ENCODE peak calls at places on chromosome 19, in five cellular contexts. G is colonic mucosa, I is endodermal cell, F is upper lobe of right lung, E is choroid plexus epithelial cell. H is an unnamed sample.

GRCh38 chr19:48986211-48986610 is 6.9 kb downstream of the GYS1 start:
- DNase-seq in I (no peak), E (no peak), F (no peak), G (no peak), H (no peak)

GRCh38 chr19:5595129-5595528 is 27.4 kb upstream of the TINCR start:
- DNase-seq in I (no peak), E (no peak), F (no peak), G (no peak), H (no peak)

GRCh38 chr19:19606021-19606420 is 12.5 kb downstream of the PBX4 start:
- DNase-seq in E (no peak), F (no peak), G (peak), I (no peak), H (no peak)

GRCh38 chr19:48818234-48818823 is 7.5 kb upstream of the BCAT2 start:
- DNase-seq in I (no peak), G (peak), F (peak), E (no peak), H (no peak)

GRCh38 chr19:12884926-12885748 is 1.9 kb downstream of the KLF1 start:
- DNase-seq in G (peak), E (peak), F (peak), I (peak), H (peak)

GRCh38 chr19:9934132-9934950 is 2.0 kb downstream of the OLFM2 start:
- DNase-seq in G (peak), E (peak), I (peak), F (peak), H (no peak)

GRCh38 chr19:5052515-5052914 is 83.6 kb downstream of the KDM4B start:
- DNase-seq in E (no peak), F (no peak), G (no peak), I (peak), H (no peak)

GRCh38 chr19:42150940-42151339 is 18.7 kb upstream of the POU2F2 start:
- DNase-seq in I (no peak), F (no peak), E (no peak), G (no peak), H (no peak)

GRCh38 chr19:10380311-10381102 is at the start of gene TYK2:
- DNase-seq in E (peak), G (peak), F (peak), I (peak), H (peak)

GRCh38 chr19:38417544-38418506 is 8.2 kb downstream of the RASGRP4 start:
- DNase-seq in F (peak), E (no peak), I (peak), G (peak), H (peak)

GRCh38 chr19:2425622-2426581 is 1.5 kb downstream of the TIMM13 start:
- DNase-seq in I (peak), F (no peak), G (no peak), E (no peak), H (no peak)

GRCh38 chr19:3979289-3979673 is 6.0 kb downstream of the EEF2 start:
- DNase-seq in I (no peak), F (no peak), G (no peak), E (no peak), H (no peak)

GRCh38 chr19:40407714-40408600 is 5.2 kb downstream of the PRX start:
- DNase-seq in E (no peak), I (peak), F (no peak), G (no peak), H (no peak)

GRCh38 chr19:2798733-2799132 is 13.4 kb downstream of the THOP1 start:
- DNase-seq in E (no peak), I (no peak), G (no peak), F (no peak), H (no peak)

GRCh38 chr19:31349160-31349881 is at the start of gene TSHZ3:
- DNase-seq in E (peak), G (peak), I (peak), F (peak), H (no peak)
- H3K4me3 ChIP-seq in E (peak), G (peak), I (peak), F (peak), H (no peak)

DNA sequence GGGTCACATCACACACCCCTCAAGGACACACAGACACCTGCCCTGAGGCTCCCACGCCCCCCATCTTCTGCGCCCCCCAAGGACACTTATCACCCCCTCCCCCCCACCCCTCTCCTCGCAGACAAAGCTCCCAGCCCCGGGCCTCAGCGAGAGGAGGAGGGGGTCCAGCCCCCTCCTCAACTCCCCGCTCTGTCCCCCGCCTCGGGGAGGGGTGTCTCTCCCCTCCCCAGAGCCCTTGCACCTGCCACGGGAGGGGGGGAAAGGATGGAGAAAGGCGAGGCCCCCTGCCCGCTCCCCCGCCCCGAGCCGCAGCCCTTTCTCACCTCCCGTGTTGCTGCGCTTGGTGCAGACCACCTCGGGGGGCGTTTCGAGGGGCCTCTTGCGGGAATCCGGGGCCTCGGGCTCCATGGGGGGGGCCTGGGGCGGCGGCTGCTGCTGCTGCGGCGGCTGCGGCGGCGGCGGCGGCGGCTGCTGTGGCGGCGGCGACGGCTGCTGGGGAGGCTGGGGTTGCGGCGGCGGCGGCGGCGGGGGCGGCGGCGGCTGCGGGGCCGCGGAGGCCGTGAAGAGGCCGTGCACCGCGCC is 630 bp downstream of the NOVA2 start:
- DNase-seq in F (no peak), I (no peak), E (no peak), G (no peak), H (no peak)
- H3K4me3 ChIP-seq in F (peak), I (no peak), E (no peak), G (no peak), H (no peak)

GRCh38 chr19:29528350-29528945 is 2.7 kb downstream of the VSTM2B start:
- DNase-seq in E (peak), F (peak), G (peak), I (peak), H (no peak)
- H3K4me3 ChIP-seq in E (peak), F (peak), G (no peak), I (peak), H (no peak)

DNA sequence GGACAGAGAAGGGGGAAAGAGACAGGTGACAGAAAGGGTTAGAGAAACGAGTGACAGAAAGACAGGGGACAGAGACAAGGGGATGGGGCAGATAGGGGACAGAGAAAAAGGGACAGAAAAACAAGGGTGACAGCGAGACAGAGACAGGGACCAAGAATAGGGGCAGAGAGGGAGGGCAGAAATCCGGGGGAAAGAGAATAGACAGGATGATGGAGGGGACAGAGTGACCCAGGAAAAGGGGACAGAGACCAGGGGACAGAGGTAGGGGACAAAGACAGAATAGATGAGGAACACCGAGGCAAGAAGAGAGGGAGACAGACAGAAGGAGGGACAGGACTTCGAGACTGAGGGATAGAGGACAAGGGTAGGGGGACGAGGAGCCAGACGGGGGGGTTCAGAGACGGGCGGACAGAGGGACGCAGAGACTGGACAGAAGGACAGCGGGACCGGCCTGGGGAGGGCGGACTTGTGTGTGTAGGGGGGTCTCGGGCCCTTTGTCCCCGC is 607 bp downstream of the CADM4 start:
- DNase-seq in F (no peak), I (no peak), G (no peak), E (no peak), H (no peak)
- H3K4me3 ChIP-seq in F (no peak), I (peak), G (no peak), E (peak), H (no peak)

GRCh38 chr19:17305211-17305516 is 508 bp upstream of the MRPL34 start:
- DNase-seq in E (no peak), I (no peak), G (no peak), F (no peak), H (no peak)
- H3K4me3 ChIP-seq in E (peak), I (no peak), G (peak), F (peak), H (peak)

DNA sequence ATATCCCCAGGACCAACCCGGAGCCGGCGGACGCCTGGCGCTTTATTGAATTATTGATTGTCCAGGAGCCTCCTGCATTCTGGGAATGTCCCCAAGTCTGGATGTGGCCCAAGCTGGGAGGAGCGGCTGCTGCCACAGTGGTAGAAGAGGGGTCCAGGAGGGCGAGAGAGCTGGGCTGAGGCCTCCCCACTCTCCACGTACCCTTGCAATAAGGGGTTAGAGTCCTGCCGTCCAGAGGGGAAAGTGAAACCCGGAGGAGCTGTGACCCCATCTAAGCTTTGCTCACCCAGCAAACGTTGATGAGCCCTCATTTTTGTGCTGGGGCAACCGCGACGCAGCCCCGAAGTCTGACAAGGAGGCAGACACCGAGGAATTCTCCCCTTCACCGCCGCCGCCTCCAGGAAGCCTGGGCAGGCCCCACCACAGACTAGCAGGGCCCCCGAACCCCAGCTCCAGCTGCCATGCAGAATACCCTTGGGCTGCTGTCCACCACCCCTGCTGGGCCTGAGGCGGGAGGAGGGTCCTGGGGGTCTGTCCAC is 1.4 kb upstream of the C2CD4C start:
- DNase-seq in G (no peak), E (no peak), F (peak), I (no peak), H (no peak)
- H3K4me3 ChIP-seq in G (no peak), E (no peak), F (no peak), I (no peak), H (no peak)

GRCh38 chr19:35739275-35740107 is 2.8 kb downstream of the IGFLR1 start:
- DNase-seq in F (no peak), E (no peak), G (no peak), I (peak), H (no peak)

GRCh38 chr19:35738887-35739229 is 3.4 kb downstream of the IGFLR1 start:
- DNase-seq in E (no peak), I (no peak), G (no peak), F (no peak), H (no peak)

GRCh38 chr19:35738021-35738886 is 4.0 kb downstream of the IGFLR1 start:
- DNase-seq in F (no peak), E (no peak), G (no peak), I (no peak), H (no peak)

GRCh38 chr19:35734889-35735288 is 7.4 kb downstream of the IGFLR1 start:
- DNase-seq in F (no peak), G (no peak), E (no peak), I (no peak), H (no peak)

GRCh38 chr19:35736913-35737886 is 5.1 kb downstream of the IGFLR1 start:
- DNase-seq in I (no peak), F (no peak), G (no peak), E (no peak), H (no peak)
- H3K4me3 ChIP-seq in I (no peak), F (no peak), G (no peak), E (no peak), H (no peak)

H was measured in GM12864.